ENCODE peak calls at places on chromosomes 16 and 17, in seven cellular contexts. P is lower lobe of right lung, Q is upper lobe of right lung, W is GM13976, V is AG09309, T is uterus, G is gastrocnemius medialis. J is an unnamed sample.
A peak's percentile ranks its signal among the peaks of the same experiment; 100 is the strongest.

GRCh38 chr17:57895382-57896060 is 45.7 kb upstream of the MRPS23 start:
- DNase-seq in G (no peak), P (peak; percentile 48), T (peak; percentile 79), Q (peak; percentile 60), W (no peak), V (no peak), J (no peak)

GRCh38 chr17:80938556-80938955 is 53.1 kb upstream of the CHMP6 start:
- DNase-seq in V (no peak), P (no peak), W (no peak), Q (peak; percentile 58), T (peak; percentile 8), G (no peak), J (no peak)

GRCh38 chr17:68610554-68610953 is 9.4 kb upstream of the FAM20A start:
- DNase-seq in P (no peak), W (no peak), V (no peak), G (no peak), T (no peak), Q (no peak), J (no peak)

GRCh38 chr16:11491524-11491923 is 95.2 kb downstream of the LITAF start:
- DNase-seq in P (no peak), T (no peak), G (no peak), Q (no peak), W (no peak), V (no peak), J (no peak)

GRCh38 chr16:62404857-62405611 is 368.8 kb upstream of the CDH8 start:
- DNase-seq in W (no peak), Q (no peak), P (no peak), G (no peak), V (no peak), T (no peak), J (no peak)

GRCh38 chr17:33328129-33328528 is 35.0 kb upstream of the ASIC2 start:
- DNase-seq in G (no peak), V (no peak), Q (no peak), P (no peak), T (no peak), W (no peak), J (no peak)

GRCh38 chr17:16464641-16465312 is 27.2 kb downstream of the LRRC75A start:
- DNase-seq in P (no peak), W (no peak), G (no peak), T (no peak), V (no peak), Q (no peak), J (no peak)

GRCh38 chr17:10612957-10613744 is 44.0 kb downstream of the MYH3 start:
- DNase-seq in T (no peak), W (no peak), Q (no peak), V (peak; percentile 55), P (no peak), G (no peak), J (peak; percentile 26)

GRCh38 chr17:29195465-29196081 is 15.4 kb upstream of the MYO18A start:
- DNase-seq in P (peak; percentile 60), T (no peak), Q (no peak), V (no peak), G (no peak), W (peak; percentile 69), J (peak; percentile 70)

GRCh38 chr17:81182596-81182995 is 16.6 kb upstream of the AATK start:
- DNase-seq in T (no peak), V (no peak), W (no peak), G (no peak), Q (no peak), P (no peak), J (no peak)

GRCh38 chr16:23629516-23629915 is 11.6 kb downstream of the PALB2 start:
- DNase-seq in V (no peak), W (no peak), P (no peak), Q (no peak), T (no peak), G (no peak), J (no peak)

GRCh38 chr17:69325518-69326301 is 1.2 kb downstream of the ABCA5 start:
- DNase-seq in T (no peak), W (no peak), P (no peak), V (no peak), Q (no peak), G (no peak), J (no peak)

GRCh38 chr17:81991684-81992513 is 14.5 kb downstream of the ASPSCR1 start:
- DNase-seq in Q (peak; percentile 97), P (peak; percentile 94), T (no peak), V (no peak), W (no peak), G (peak; percentile 82), J (peak; percentile 53)

GRCh38 chr17:14745122-14745521 is 444.2 kb downstream of the HS3ST3B1 start:
- DNase-seq in W (no peak), P (no peak), G (no peak), T (no peak), V (peak; percentile 67), Q (no peak), J (no peak)

GRCh38 chr17:50128441-50129302 is 1.3 kb downstream of the SAMD14 start:
- DNase-seq in G (no peak), V (no peak), T (no peak), W (no peak), P (no peak), Q (peak; percentile 58), J (no peak)

GRCh38 chr17:9037741-9038140 is 16.4 kb downstream of the NTN1 start:
- DNase-seq in W (no peak), G (no peak), Q (no peak), V (no peak), P (no peak), T (no peak), J (no peak)

GRCh38 chr17:11514981-11515680 is 83.1 kb upstream of the DNAH9 start:
- DNase-seq in Q (no peak), V (no peak), G (no peak), T (no peak), W (no peak), P (no peak), J (no peak)

GRCh38 chr17:1593630-1593931 is 31.0 kb upstream of the PITPNA start:
- DNase-seq in Q (no peak), V (no peak), P (no peak), G (no peak), W (no peak), T (no peak), J (no peak)

GRCh38 chr17:57704448-57704847 is 40.7 kb downstream of the CCDC182 start:
- DNase-seq in Q (no peak), P (no peak), V (no peak), T (no peak), W (no peak), G (no peak), J (no peak)

GRCh38 chr16:66740533-66740932 is 10.9 kb downstream of the DYNC1LI2 start:
- DNase-seq in P (no peak), Q (no peak), G (no peak), T (no peak), V (no peak), W (no peak), J (no peak)

GRCh38 chr16:72936408-72936807 is 111.5 kb downstream of the ZFHX3 start:
- DNase-seq in T (no peak), V (no peak), Q (no peak), W (no peak), P (no peak), G (no peak), J (no peak)
- TF ChIP-seq CTCF in T (no peak), V (no peak), Q (no peak), W (no peak), P (no peak), G (no peak), J (no peak)

GRCh38 chr17:73958453-73958852 is 245.0 kb upstream of the RPL38 start:
- DNase-seq in T (no peak), V (no peak), G (no peak), W (no peak), Q (no peak), P (no peak), J (no peak)

GRCh38 chr17:73957564-73957963 is 245.9 kb upstream of the RPL38 start:
- DNase-seq in P (no peak), W (no peak), V (no peak), Q (no peak), G (no peak), T (no peak), J (no peak)

GRCh38 chr17:73955616-73956015 is 247.9 kb upstream of the RPL38 start:
- DNase-seq in G (no peak), V (no peak), T (no peak), Q (no peak), P (no peak), W (no peak), J (peak; percentile 52)

GRCh38 chr17:73956169-73956568 is 247.3 kb upstream of the RPL38 start:
- DNase-seq in T (no peak), G (no peak), P (no peak), V (no peak), W (no peak), Q (no peak), J (no peak)

GRCh38 chr17:73956595-73957465 is 246.6 kb upstream of the RPL38 start:
- DNase-seq in G (no peak), P (peak; percentile 64), W (peak; percentile 80), V (no peak), Q (peak; percentile 70), T (no peak), J (peak; percentile 88)
- TF ChIP-seq CTCF in G (no peak), P (peak; percentile 57), W (peak; percentile 55), V (no peak), Q (peak; percentile 54), T (no peak), J (no peak)

GRCh38 chr16:88629835-88630234 is 8.5 kb upstream of the IL17C start:
- DNase-seq in G (no peak), P (no peak), T (no peak), V (no peak), Q (no peak), W (no peak), J (no peak)

GRCh38 chr16:88630433-88630832 is 7.9 kb upstream of the IL17C start:
- DNase-seq in P (no peak), G (no peak), W (no peak), T (no peak), V (no peak), Q (no peak), J (no peak)

GRCh38 chr16:88626646-88627045 is 11.7 kb upstream of the IL17C start:
- DNase-seq in Q (no peak), P (no peak), W (no peak), G (no peak), V (no peak), T (no peak), J (no peak)

GRCh38 chr16:88627531-88628411 is 10.6 kb upstream of the IL17C start:
- DNase-seq in Q (no peak), P (no peak), G (no peak), T (no peak), V (no peak), W (no peak), J (no peak)

DNA sequence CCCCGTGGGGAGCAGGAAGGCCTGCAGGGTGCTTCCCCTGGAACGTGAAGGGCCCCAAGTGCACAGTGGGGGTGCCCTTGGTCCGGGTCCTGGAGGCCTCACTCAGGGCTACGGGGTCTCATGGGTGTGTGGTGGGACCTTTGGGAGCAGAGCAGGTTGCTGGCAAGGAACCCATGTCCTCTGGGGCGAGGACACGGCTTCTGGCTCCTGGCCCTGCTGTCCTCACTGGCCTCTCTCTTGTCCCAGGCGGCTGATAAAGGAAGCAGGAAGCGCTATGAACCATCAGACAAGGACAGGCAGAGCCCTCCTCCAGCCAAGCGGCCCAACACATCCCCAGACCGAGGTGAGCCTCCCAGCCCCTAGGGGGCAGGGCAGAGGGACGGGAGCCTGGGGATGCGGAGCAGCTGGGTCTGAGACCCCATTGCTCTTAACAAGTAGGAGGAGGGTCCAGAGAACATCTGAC is 9.8 kb upstream of the IL17C start:
- DNase-seq in Q (no peak), G (no peak), P (no peak), V (no peak), T (no peak), W (no peak), J (no peak)
- TF ChIP-seq CTCF in Q (peak; percentile 21), G (no peak), P (peak; percentile 20), V (peak; percentile 33), T (no peak), W (peak; percentile 29), J (no peak)

GRCh38 chr17:56676807-56677206 is 83.3 kb downstream of the NOG start:
- DNase-seq in P (no peak), T (no peak), Q (no peak), V (no peak), G (no peak), W (no peak), J (no peak)
- TF ChIP-seq CTCF in P (no peak), T (no peak), Q (no peak), V (peak; percentile 32), G (peak; percentile 43), W (no peak), J (no peak)

J was measured in lower leg skin.